ENCODE peak calls at places on chromosomes 11 and 22, in five cellular contexts. O is right cardiac atrium, G is HTR-8/SVneo, F is ELR, V is nephron progenitor cell. W is an unnamed sample.
A peak's percentile ranks its signal among the peaks of the same experiment; 100 is the strongest.

GRCh38 chr11:8800498-8801110 is 110.4 kb upstream of the AKIP1 start:
- DNase-seq in F (no peak), V (no peak), O (no peak), G (no peak), W (no peak)

GRCh38 chr22:16828876-16829275 is 3.7 kb upstream of the XKR3 start:
- DNase-seq in F (no peak), O (no peak), V (no peak), G (no peak), W (no peak)

GRCh38 chr22:33975841-33976240 is 55.6 kb upstream of the LARGE1 start:
- DNase-seq in G (no peak), O (no peak), V (no peak), F (no peak), W (no peak)

GRCh38 chr22:45742866-45743450 is 71.3 kb downstream of the ATXN10 start:
- DNase-seq in G (peak; percentile 14), F (peak; percentile 15), O (no peak), V (no peak), W (no peak)

GRCh38 chr11:75490221-75491181 is 35.2 kb downstream of the GDPD5 start:
- DNase-seq in O (no peak), G (peak; percentile 75), V (no peak), F (peak; percentile 64), W (no peak)

GRCh38 chr11:58905716-58906547 is 33.4 kb upstream of the GLYATL1 start:
- DNase-seq in F (peak; percentile 95), V (peak; percentile 82), G (peak; percentile 95), O (peak; percentile 40), W (no peak)

GRCh38 chr11:105139669-105140068 is at the start of gene CARD18:
- DNase-seq in G (no peak), F (no peak), O (no peak), V (no peak), W (no peak)

GRCh38 chr11:5069272-5069671 is at the start of gene OR52E1:
- DNase-seq in G (no peak), F (no peak), V (no peak), O (no peak), W (no peak)

GRCh38 chr11:29750392-29750791 is 266.4 kb downstream of the KCNA4 start:
- DNase-seq in F (no peak), O (no peak), V (no peak), G (no peak), W (no peak)

GRCh38 chr22:34502821-34503220 is 563.1 kb upstream of the ISX start:
- DNase-seq in G (no peak), O (no peak), F (no peak), V (no peak), W (no peak)

GRCh38 chr11:19241260-19242183 is 777 bp upstream of the E2F8 start:
- DNase-seq in F (peak; percentile 47), G (peak; percentile 51), O (peak; percentile 26), V (peak; percentile 72), W (peak; percentile 17)

GRCh38 chr22:47098554-47098953 is 336.1 kb downstream of the TBC1D22A start:
- DNase-seq in G (no peak), O (no peak), F (no peak), V (no peak), W (no peak)

GRCh38 chr11:7511405-7511804 is 2.4 kb upstream of the PPFIBP2 start:
- DNase-seq in F (no peak), G (no peak), V (no peak), O (peak; percentile 42), W (no peak)

GRCh38 chr11:94142308-94143277 is 14.0 kb downstream of the PANX1 start:
- DNase-seq in O (no peak), V (peak; percentile 16), G (no peak), F (no peak), W (no peak)

GRCh38 chr11:125514336-125515101 is 18.5 kb upstream of the FEZ1 start:
- DNase-seq in V (no peak), F (peak; percentile 46), O (no peak), G (no peak), W (no peak)

GRCh38 chr22:46453006-46453828 is 84.2 kb downstream of the CELSR1 start:
- DNase-seq in G (no peak), V (no peak), F (no peak), O (no peak), W (no peak)

GRCh38 chr11:74636633-74637184 is 44.3 kb downstream of the POLD3 start:
- DNase-seq in V (no peak), O (no peak), G (peak; percentile 32), F (peak; percentile 95), W (peak; percentile 71)

GRCh38 chr11:134342572-134343340 is 11.0 kb downstream of the GLB1L2 start:
- DNase-seq in F (no peak), O (no peak), G (no peak), V (no peak), W (no peak)

GRCh38 chr22:30575011-30575671 is 676 bp upstream of the GAL3ST1 start:
- DNase-seq in O (peak; percentile 68), V (no peak), G (no peak), F (no peak), W (no peak)

GRCh38 chr11:130390071-130390758 is 38.2 kb downstream of the ADAMTS8 start:
- DNase-seq in F (peak; percentile 59), G (peak; percentile 46), V (no peak), O (no peak), W (peak; percentile 11)

GRCh38 chr11:105741488-105742020 is 131.7 kb downstream of the GRIA4 start:
- DNase-seq in G (no peak), F (no peak), V (no peak), O (no peak), W (no peak)

GRCh38 chr22:21796863-21797262 is 61.3 kb upstream of the YPEL1 start:
- DNase-seq in F (no peak), O (no peak), V (no peak), G (no peak), W (no peak)

GRCh38 chr11:15947681-15948648 is 408.4 kb downstream of the SOX6 start:
- DNase-seq in F (no peak), V (no peak), G (no peak), O (no peak), W (no peak)

GRCh38 chr22:49528420-49528720 is 299.3 kb downstream of the BRD1 start:
- DNase-seq in V (no peak), F (no peak), G (no peak), O (no peak), W (no peak)

GRCh38 chr22:49305215-49305965 is 522.3 kb downstream of the BRD1 start:
- DNase-seq in O (peak; percentile 58), G (peak; percentile 30), F (no peak), V (peak; percentile 97), W (peak; percentile 22)

GRCh38 chr11:26964335-26964734 is 29.6 kb upstream of the FIBIN start:
- DNase-seq in F (no peak), V (no peak), G (no peak), O (no peak), W (no peak)

GRCh38 chr11:72004515-72005346 is 6.0 kb downstream of the IL18BP start:
- DNase-seq in O (no peak), F (no peak), V (no peak), G (no peak), W (no peak)

GRCh38 chr22:17939011-17939410 is 85.3 kb downstream of the MICAL3 start:
- DNase-seq in G (no peak), F (no peak), V (no peak), O (no peak), W (no peak)

GRCh38 chr11:79196950-79197349 is 243.9 kb downstream of the TENM4 start:
- DNase-seq in O (no peak), G (no peak), V (no peak), F (no peak), W (no peak)

GRCh38 chr11:109521571-109522086 is 99.6 kb downstream of the C11orf87 start:
- DNase-seq in V (no peak), F (no peak), G (no peak), O (no peak), W (no peak)

GRCh38 chr11:126352934-126353801 is 2.3 kb upstream of the ST3GAL4 start:
- DNase-seq in F (peak; percentile 92), V (no peak), O (no peak), G (no peak), W (peak; percentile 17)

GRCh38 chr11:117094776-117095175 is 3.5 kb downstream of the SIK3 start:
- DNase-seq in O (no peak), V (no peak), G (no peak), F (no peak), W (no peak)

GRCh38 chr11:109425554-109425953 is 3.6 kb downstream of the C11orf87 start:
- DNase-seq in V (no peak), G (no peak), F (peak; percentile 10), O (no peak), W (no peak)

GRCh38 chr22:46408568-46409506 is 73.3 kb downstream of the TRMU start:
- DNase-seq in V (no peak), O (no peak), F (no peak), G (no peak), W (no peak)

GRCh38 chr11:128809128-128809527 is 58.0 kb downstream of the KCNJ1 start:
- DNase-seq in V (no peak), G (no peak), O (no peak), F (no peak), W (no peak)

GRCh38 chr11:120546312-120547205 is 35.0 kb downstream of the GRIK4 start:
- DNase-seq in O (peak; percentile 75), V (peak; percentile 54), F (peak; percentile 94), G (peak; percentile 87), W (no peak)

GRCh38 chr22:19719488-19720021 is 3.8 kb upstream of the GP1BB start:
- DNase-seq in O (peak; percentile 16), G (no peak), V (peak; percentile 9), F (no peak), W (no peak)

W was measured in SW 1271.